ENCODE peak calls at places on chromosomes 11 and 22, in four cellular contexts. H, G, F and V are unnamed samples.

GRCh38 chr11:119787074-119787461 is 58.1 kb upstream of the NECTIN1 start:
- DNase-seq in F (no peak), G (no peak), H (no peak), V (no peak)

GRCh38 chr22:35369996-35370395 is 10.9 kb upstream of the HMOX1 start:
- DNase-seq in F (no peak), G (no peak), H (no peak), V (no peak)

GRCh38 chr22:35102663-35103062 is 36.7 kb downstream of the ISX start:
- DNase-seq in H (peak; percentile 15), F (no peak), G (no peak), V (peak; percentile 25)

GRCh38 chr22:50112151-50113118 is 22.6 kb downstream of the MOV10L1 start:
- DNase-seq in F (no peak), H (no peak), G (no peak), V (no peak)

GRCh38 chr11:64593156-64594105 is 2.4 kb downstream of the SLC22A12 start:
- DNase-seq in F (no peak), G (no peak), H (no peak), V (no peak)

GRCh38 chr11:85540635-85541034 is 86.5 kb downstream of the DLG2 start:
- DNase-seq in F (no peak), H (no peak), G (no peak), V (no peak)

GRCh38 chr11:11478687-11479086 is 125.6 kb upstream of the CSNK2A3 start:
- DNase-seq in G (no peak), H (no peak), F (no peak), V (no peak)

GRCh38 chr11:65069217-65069616 is 10.9 kb upstream of the NAALADL1 start:
- DNase-seq in F (no peak), G (peak; percentile 63), H (no peak), V (no peak)

GRCh38 chr11:83007909-83008580 is 63.7 kb downstream of the RAB30 start:
- DNase-seq in F (no peak), H (peak; percentile 91), G (peak; percentile 88), V (peak; percentile 19)

GRCh38 chr22:22934543-22935055 is 47.0 kb downstream of the IGLL5 start:
- DNase-seq in G (no peak), F (no peak), H (peak; percentile 59), V (no peak)

GRCh38 chr11:104946907-104947306 is 21.5 kb downstream of the CASP4 start:
- DNase-seq in F (peak; percentile 27), G (peak; percentile 78), H (no peak), V (peak; percentile 15)

DNA sequence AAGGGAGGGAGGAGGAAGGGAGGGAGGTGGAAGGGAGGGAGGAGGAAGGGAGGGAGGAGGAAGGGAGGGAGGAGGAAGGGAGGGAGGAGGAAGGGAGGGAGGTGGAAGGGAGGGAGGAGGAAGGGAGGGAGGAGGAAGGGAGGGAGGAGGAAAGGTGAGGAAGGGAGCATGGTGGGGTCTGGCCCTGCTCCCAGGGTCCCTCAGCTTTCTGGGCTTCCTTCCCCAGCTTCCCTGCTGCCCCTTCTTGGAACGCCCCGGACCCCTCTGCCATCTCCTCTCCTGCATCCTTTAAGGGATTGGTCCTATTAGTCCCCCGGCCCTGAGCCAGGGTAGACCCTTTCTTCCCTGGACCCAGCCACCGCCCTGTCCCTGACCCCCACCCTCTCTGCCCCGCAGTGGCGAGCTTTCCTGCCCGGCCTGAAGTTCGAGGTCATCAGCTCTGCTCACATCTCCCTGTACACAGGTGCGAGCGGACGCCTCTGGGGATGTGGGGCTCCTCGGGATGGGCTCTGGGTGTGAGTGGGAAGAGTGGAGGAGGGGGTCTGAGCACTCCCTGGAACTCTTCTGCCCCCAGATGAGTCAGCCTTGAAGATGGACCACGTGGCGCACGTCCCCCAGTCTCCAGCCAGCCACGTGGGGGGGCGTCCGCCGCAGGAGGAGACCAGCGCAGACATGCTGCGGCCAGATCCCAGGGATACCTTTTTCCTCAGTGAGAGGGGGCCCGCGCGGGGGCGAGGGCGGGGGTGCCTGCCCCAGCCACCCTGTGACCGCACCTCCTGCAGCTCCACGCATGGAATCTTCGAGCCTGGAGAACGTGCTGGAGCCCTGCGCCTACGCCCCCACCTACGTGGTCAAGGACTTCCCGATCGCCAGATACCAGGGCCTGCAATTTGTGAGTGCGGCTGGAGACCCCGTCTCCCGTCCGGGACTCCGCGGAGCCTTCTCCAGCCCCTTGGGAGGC is 6.0 kb downstream of the B4GALNT4 start:
- DNase-seq in G (no peak), F (no peak), H (no peak), V (no peak)
- TF ChIP-seq SP1 in G (no peak), F (no peak), H (no peak), V (no peak)

GRCh38 chr22:32904044-32904443 is 102.5 kb downstream of the TIMP3 start:
- DNase-seq in G (peak; percentile 23), F (no peak), H (peak; percentile 68), V (peak; percentile 65)
- TF ChIP-seq TARDBP in G (no peak), F (no peak), H (no peak), V (no peak)

DNA sequence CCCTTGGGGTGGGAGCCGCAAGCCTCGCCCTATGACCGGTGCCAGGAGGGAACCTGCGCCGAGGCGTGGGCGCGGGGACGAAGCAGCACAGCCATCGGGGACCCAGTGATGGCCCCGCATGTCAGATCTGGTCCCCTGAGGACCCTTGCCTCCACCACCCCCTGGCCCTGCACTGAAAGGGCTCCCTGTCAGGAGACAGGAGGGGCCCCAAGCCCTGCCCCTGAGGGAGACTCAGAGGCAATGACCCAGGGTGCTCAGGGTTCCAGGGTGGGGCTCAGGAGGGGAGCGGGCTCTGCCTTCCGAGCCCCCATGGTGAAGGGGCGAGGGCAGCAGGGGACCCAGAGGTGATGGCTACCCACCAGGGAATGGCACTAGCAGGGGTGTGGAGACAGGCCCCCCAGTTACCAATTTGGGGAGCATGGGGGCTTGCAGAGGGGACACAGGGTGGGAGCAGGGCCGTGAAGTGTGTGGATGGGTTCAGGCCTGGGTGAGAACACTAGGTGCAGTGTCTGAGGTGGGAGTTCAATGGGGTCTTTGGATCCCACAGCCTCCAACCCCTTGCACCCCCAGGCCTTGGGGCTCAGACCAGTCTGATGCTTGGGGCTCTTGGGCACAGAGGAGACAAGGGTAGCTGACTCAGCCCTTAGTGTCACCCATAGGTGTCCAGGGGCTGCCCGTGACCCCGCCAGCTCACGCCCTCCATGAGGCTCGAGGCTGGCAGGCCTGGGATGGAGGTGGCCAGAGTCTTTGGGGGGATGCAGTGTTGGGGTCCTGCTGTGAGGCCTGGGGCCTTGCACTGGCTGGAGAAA is 499 bp downstream of the LRRC56 start:
- DNase-seq in G (no peak), F (no peak), H (no peak), V (no peak)
- TF ChIP-seq SP1 in G (no peak), F (no peak), H (no peak), V (no peak)

GRCh38 chr11:46649180-46649738 is 31.9 kb downstream of the ATG13 start:
- DNase-seq in F (no peak), G (peak; percentile 37), H (no peak), V (no peak)
- TF ChIP-seq TARDBP in F (no peak), G (no peak), H (no peak), V (no peak)